ENCODE peak calls at places on chromosomes 3 and 15, in six cellular contexts. G, J, A, U, N and X are unnamed samples.
A peak's percentile ranks its signal among the peaks of the same experiment; 100 is the strongest.

GRCh38 chr3:188584958-188585689 is 431.2 kb downstream of the LPP start:
- DNase-seq in N (no peak), G (no peak), A (no peak), J (no peak), U (peak; percentile 38), X (peak; percentile 86)

GRCh38 chr3:134441321-134441720 is 44.5 kb downstream of the ANAPC13 start:
- DNase-seq in A (no peak), G (no peak), J (no peak), U (no peak), N (no peak), X (peak; percentile 49)

GRCh38 chr15:84863480-84864428 is 20.7 kb upstream of the SLC28A1 start:
- DNase-seq in U (no peak), N (no peak), G (no peak), A (no peak), J (no peak), X (no peak)

GRCh38 chr15:63922551-63923315 is 89.0 kb upstream of the HERC1 start:
- DNase-seq in J (no peak), U (no peak), A (no peak), N (peak; percentile 17), G (no peak), X (no peak)

GRCh38 chr3:57973715-57974477 is 34.3 kb upstream of the FLNB start:
- DNase-seq in N (no peak), U (no peak), G (no peak), J (no peak), A (no peak), X (no peak)

GRCh38 chr3:72338942-72339749 is 509.1 kb downstream of the SHQ1 start:
- DNase-seq in N (peak; percentile 51), J (peak; percentile 98), U (peak; percentile 99), G (peak; percentile 7), A (no peak), X (peak; percentile 96)

GRCh38 chr3:27827041-27827440 is 104.9 kb upstream of the EOMES start:
- DNase-seq in A (no peak), G (no peak), J (no peak), U (no peak), N (no peak), X (no peak)

GRCh38 chr3:148955544-148956346 is 35.6 kb upstream of the GYG1 start:
- DNase-seq in N (no peak), U (peak; percentile 97), A (peak; percentile 16), J (peak; percentile 88), G (peak; percentile 8), X (peak; percentile 45)

GRCh38 chr3:193903976-193904375 is 232.0 kb upstream of the HES1 start:
- DNase-seq in J (no peak), N (no peak), U (no peak), A (peak; percentile 95), G (peak; percentile 39), X (no peak)

GRCh38 chr3:32675164-32675563 is 9.8 kb upstream of the CNOT10 start:
- DNase-seq in A (no peak), G (no peak), J (no peak), N (no peak), U (no peak), X (no peak)

GRCh38 chr3:157127268-157127667 is 32.7 kb downstream of the CCNL1 start:
- DNase-seq in A (no peak), U (no peak), N (no peak), J (no peak), G (no peak), X (peak; percentile 80)

GRCh38 chr3:73043414-73043813 is 18.0 kb upstream of the EBLN2 start:
- DNase-seq in N (no peak), A (no peak), G (no peak), J (no peak), U (no peak), X (no peak)

GRCh38 chr15:89998141-89998661 is 2.9 kb upstream of the ZNF710 start:
- DNase-seq in U (peak; percentile 57), N (no peak), A (no peak), G (no peak), J (peak; percentile 52), X (peak; percentile 91)

GRCh38 chr3:187642861-187643260 is 27.3 kb downstream of the SST start:
- DNase-seq in A (no peak), G (no peak), J (no peak), U (no peak), N (no peak), X (no peak)

GRCh38 chr15:63283126-63283525 is 5.7 kb downstream of the APH1B start:
- DNase-seq in U (no peak), J (no peak), N (no peak), A (no peak), G (no peak), X (no peak)

GRCh38 chr3:15066467-15066866 is 1.4 kb upstream of the MRPS25 start:
- DNase-seq in J (no peak), U (no peak), G (no peak), A (no peak), N (no peak), X (no peak)

GRCh38 chr15:91801836-91802534 is 51.5 kb upstream of the SLCO3A1 start:
- DNase-seq in J (no peak), N (no peak), U (no peak), G (no peak), A (no peak), X (peak; percentile 51)

GRCh38 chr3:134473868-134474546 is 11.8 kb downstream of the ANAPC13 start:
- DNase-seq in A (peak; percentile 58), J (no peak), G (peak; percentile 62), N (peak; percentile 96), U (peak; percentile 73), X (peak; percentile 74)

GRCh38 chr3:110133971-110134370 is 796.6 kb upstream of the DPPA4 start:
- DNase-seq in A (no peak), J (no peak), G (no peak), U (no peak), N (no peak), X (no peak)

GRCh38 chr15:78302579-78302978 is 3.2 kb upstream of the SKIC8 start:
- DNase-seq in A (no peak), N (no peak), G (no peak), J (peak; percentile 88), U (no peak), X (no peak)

GRCh38 chr15:37056894-37057205 is 43.5 kb downstream of the MEIS2 start:
- DNase-seq in A (no peak), G (no peak), J (no peak), N (no peak), U (peak; percentile 55), X (no peak)

GRCh38 chr3:8964436-8965370 is 1.4 kb upstream of the RAD18 start:
- DNase-seq in N (no peak), J (peak; percentile 49), G (no peak), A (no peak), U (peak; percentile 82), X (peak; percentile 91)

GRCh38 chr3:45537960-45538640 is 56.5 kb upstream of the LIMD1 start:
- DNase-seq in G (no peak), N (no peak), A (peak; percentile 15), J (no peak), U (no peak), X (no peak)

GRCh38 chr3:120693439-120694172 is 11.6 kb upstream of the HGD start:
- DNase-seq in G (no peak), A (no peak), J (peak; percentile 18), U (peak; percentile 94), N (no peak), X (peak; percentile 43)

GRCh38 chr15:101295607-101296225 is 668 bp upstream of the SNRPA1 start:
- DNase-seq in G (no peak), J (peak; percentile 41), U (no peak), A (no peak), N (no peak), X (peak; percentile 29)

GRCh38 chr15:70385711-70386110 is 288.0 kb upstream of the TLE3 start:
- DNase-seq in J (no peak), G (no peak), A (no peak), N (no peak), U (no peak), X (no peak)